ENCODE peak calls at places on chromosome 21, in ten cellular contexts. One of them, this sample, is unnamed.

GRCh38 chr21:27419153-27419552 is 452.3 kb upstream of the ADAMTS5 start:
- DNase-seq in HCT116: no peak
- DNase-seq in neural crest cell: no peak
- DNase-seq in CD8-positive, alpha-beta T cell: no peak
- DNase-seq in left ventricle myocardium inferior: no peak
- DNase-seq in body of pancreas: no peak
- DNase-seq in Calu3: no peak
- DNase-seq in uterus: no peak
- DNase-seq in cardiac muscle cell: no peak
- DNase-seq in lower leg skin: no peak
- DNase-seq in this sample: no peak

GRCh38 chr21:10273196-10273595 is 248.2 kb upstream of the TPTE start:
- DNase-seq in HCT116: no peak
- DNase-seq in neural crest cell: no peak
- DNase-seq in CD8-positive, alpha-beta T cell: no peak
- DNase-seq in left ventricle myocardium inferior: no peak
- DNase-seq in body of pancreas: no peak
- DNase-seq in Calu3: no peak
- DNase-seq in uterus: no peak
- DNase-seq in cardiac muscle cell: no peak
- DNase-seq in lower leg skin: no peak
- DNase-seq in this sample: no peak

GRCh38 chr21:36255650-36256047 is 64.3 kb upstream of the MORC3 start:
- DNase-seq in HCT116: no peak
- DNase-seq in neural crest cell: no peak
- DNase-seq in CD8-positive, alpha-beta T cell: no peak
- DNase-seq in left ventricle myocardium inferior: no peak
- DNase-seq in body of pancreas: no peak
- DNase-seq in Calu3: no peak
- DNase-seq in uterus: no peak
- DNase-seq in cardiac muscle cell: no peak
- DNase-seq in lower leg skin: no peak
- DNase-seq in this sample: no peak

GRCh38 chr21:27422435-27422834 is 455.5 kb upstream of the ADAMTS5 start:
- DNase-seq in HCT116: no peak
- DNase-seq in neural crest cell: no peak
- DNase-seq in CD8-positive, alpha-beta T cell: no peak
- DNase-seq in left ventricle myocardium inferior: no peak
- DNase-seq in body of pancreas: no peak
- DNase-seq in Calu3: no peak
- DNase-seq in uterus: no peak
- DNase-seq in cardiac muscle cell: no peak
- DNase-seq in lower leg skin: no peak
- DNase-seq in this sample: no peak

GRCh38 chr21:17231771-17232170 is 281.1 kb upstream of the CXADR start:
- DNase-seq in HCT116: no peak
- DNase-seq in neural crest cell: no peak
- DNase-seq in CD8-positive, alpha-beta T cell: no peak
- DNase-seq in left ventricle myocardium inferior: no peak
- DNase-seq in body of pancreas: no peak
- DNase-seq in Calu3: no peak
- DNase-seq in uterus: peak
- DNase-seq in cardiac muscle cell: no peak
- DNase-seq in lower leg skin: peak
- DNase-seq in this sample: no peak

GRCh38 chr21:38760017-38760761 is 45.5 kb upstream of the ETS2 start:
- DNase-seq in HCT116: no peak
- DNase-seq in neural crest cell: no peak
- DNase-seq in CD8-positive, alpha-beta T cell: no peak
- DNase-seq in left ventricle myocardium inferior: no peak
- DNase-seq in body of pancreas: no peak
- DNase-seq in Calu3: no peak
- DNase-seq in uterus: no peak
- DNase-seq in cardiac muscle cell: no peak
- DNase-seq in lower leg skin: no peak
- DNase-seq in this sample: no peak

GRCh38 chr21:37407719-37408455 is 41.3 kb downstream of the DYRK1A start:
- DNase-seq in HCT116: no peak
- DNase-seq in neural crest cell: no peak
- DNase-seq in CD8-positive, alpha-beta T cell: no peak
- DNase-seq in left ventricle myocardium inferior: no peak
- DNase-seq in body of pancreas: no peak
- DNase-seq in Calu3: no peak
- DNase-seq in uterus: no peak
- DNase-seq in cardiac muscle cell: no peak
- DNase-seq in lower leg skin: no peak
- DNase-seq in this sample: no peak

GRCh38 chr21:38699048-38699447 is 106.7 kb upstream of the ETS2 start:
- DNase-seq in HCT116: no peak
- DNase-seq in neural crest cell: no peak
- DNase-seq in CD8-positive, alpha-beta T cell: no peak
- DNase-seq in left ventricle myocardium inferior: no peak
- DNase-seq in body of pancreas: no peak
- DNase-seq in Calu3: no peak
- DNase-seq in uterus: no peak
- DNase-seq in cardiac muscle cell: no peak
- DNase-seq in lower leg skin: no peak
- DNase-seq in this sample: no peak

GRCh38 chr21:41360072-41360821 is 1.6 kb upstream of the MX2 start:
- DNase-seq in HCT116: no peak
- DNase-seq in neural crest cell: no peak
- DNase-seq in CD8-positive, alpha-beta T cell: no peak
- DNase-seq in left ventricle myocardium inferior: peak
- DNase-seq in body of pancreas: peak
- DNase-seq in Calu3: peak
- DNase-seq in uterus: peak
- DNase-seq in cardiac muscle cell: peak
- DNase-seq in lower leg skin: peak
- DNase-seq in this sample: no peak

GRCh38 chr21:41361053-41361785 is 608 bp upstream of the MX2 start:
- DNase-seq in HCT116: no peak
- DNase-seq in neural crest cell: no peak
- DNase-seq in CD8-positive, alpha-beta T cell: no peak
- DNase-seq in left ventricle myocardium inferior: no peak
- DNase-seq in body of pancreas: peak
- DNase-seq in Calu3: no peak
- DNase-seq in uterus: no peak
- DNase-seq in cardiac muscle cell: no peak
- DNase-seq in lower leg skin: no peak
- DNase-seq in this sample: no peak

GRCh38 chr21:41357546-41357945 is 4.3 kb upstream of the MX2 start:
- DNase-seq in HCT116: no peak
- DNase-seq in neural crest cell: no peak
- DNase-seq in CD8-positive, alpha-beta T cell: no peak
- DNase-seq in left ventricle myocardium inferior: no peak
- DNase-seq in body of pancreas: peak
- DNase-seq in Calu3: no peak
- DNase-seq in uterus: no peak
- DNase-seq in cardiac muscle cell: no peak
- DNase-seq in lower leg skin: no peak
- DNase-seq in this sample: no peak

GRCh38 chr21:41358193-41359166 is 3.3 kb upstream of the MX2 start:
- DNase-seq in HCT116: no peak
- DNase-seq in neural crest cell: no peak
- DNase-seq in CD8-positive, alpha-beta T cell: no peak
- DNase-seq in left ventricle myocardium inferior: no peak
- DNase-seq in body of pancreas: peak
- DNase-seq in Calu3: no peak
- DNase-seq in uterus: no peak
- DNase-seq in cardiac muscle cell: no peak
- DNase-seq in lower leg skin: no peak
- DNase-seq in this sample: no peak

GRCh38 chr21:41359289-41359688 is 2.5 kb upstream of the MX2 start:
- DNase-seq in HCT116: no peak
- DNase-seq in neural crest cell: peak
- DNase-seq in CD8-positive, alpha-beta T cell: no peak
- DNase-seq in left ventricle myocardium inferior: no peak
- DNase-seq in body of pancreas: peak
- DNase-seq in Calu3: no peak
- DNase-seq in uterus: no peak
- DNase-seq in cardiac muscle cell: no peak
- DNase-seq in lower leg skin: no peak
- DNase-seq in this sample: no peak
- TF ChIP-seq CTCF in HCT116: no peak
- TF ChIP-seq CTCF in neural crest cell: no peak
- TF ChIP-seq CTCF in CD8-positive, alpha-beta T cell: no peak
- TF ChIP-seq CTCF in left ventricle myocardium inferior: no peak
- TF ChIP-seq CTCF in body of pancreas: no peak
- TF ChIP-seq CTCF in Calu3: no peak
- TF ChIP-seq CTCF in uterus: no peak
- TF ChIP-seq CTCF in cardiac muscle cell: no peak
- TF ChIP-seq CTCF in lower leg skin: no peak
- TF ChIP-seq CTCF in this sample: peak

DNA sequence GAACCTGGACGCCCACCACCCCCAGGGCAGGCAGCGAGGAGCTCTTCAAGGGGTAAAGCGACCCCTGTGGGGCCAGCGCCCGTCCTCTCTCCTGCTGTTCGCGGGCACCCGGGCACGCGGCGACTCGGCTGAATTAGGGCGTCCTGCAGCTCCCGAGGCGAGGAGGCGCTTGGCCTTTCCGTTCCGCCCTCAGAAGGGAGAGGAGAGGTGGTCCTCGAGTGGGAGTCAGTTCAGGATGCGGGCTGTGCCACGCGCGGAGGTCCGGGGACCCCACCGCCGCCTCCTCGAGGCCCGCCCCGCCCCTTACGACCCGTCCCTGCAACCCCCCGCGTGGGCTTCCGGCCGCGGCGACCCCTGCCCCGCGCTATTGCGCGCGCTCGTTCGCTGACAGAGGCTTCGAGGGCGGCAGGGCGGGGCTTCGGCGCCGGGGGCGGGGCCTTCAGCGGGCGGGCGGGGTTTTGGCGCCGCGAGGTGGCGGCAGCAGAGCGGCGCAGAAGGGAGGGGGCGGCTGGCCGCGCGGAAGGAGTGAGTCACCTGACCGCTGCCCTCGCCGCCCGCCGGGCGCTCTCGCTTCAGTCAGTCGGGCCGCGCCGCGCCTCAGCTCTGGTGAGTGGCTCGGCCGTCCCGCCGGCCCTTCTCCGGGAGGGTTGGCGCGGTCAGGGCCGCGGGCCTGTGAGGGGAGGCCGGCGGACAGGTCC is at the start of gene BACH1:
- DNase-seq in HCT116: peak
- DNase-seq in neural crest cell: peak
- DNase-seq in CD8-positive, alpha-beta T cell: peak
- DNase-seq in left ventricle myocardium inferior: peak
- DNase-seq in body of pancreas: peak
- DNase-seq in Calu3: peak
- DNase-seq in uterus: peak
- DNase-seq in cardiac muscle cell: peak
- DNase-seq in lower leg skin: peak
- DNase-seq in this sample: peak
- TF ChIP-seq CTCF in HCT116: no peak
- TF ChIP-seq CTCF in neural crest cell: no peak
- TF ChIP-seq CTCF in CD8-positive, alpha-beta T cell: peak
- TF ChIP-seq CTCF in left ventricle myocardium inferior: peak
- TF ChIP-seq CTCF in body of pancreas: peak
- TF ChIP-seq CTCF in Calu3: no peak
- TF ChIP-seq CTCF in uterus: peak
- TF ChIP-seq CTCF in cardiac muscle cell: peak
- TF ChIP-seq CTCF in lower leg skin: no peak
- TF ChIP-seq CTCF in this sample: peak

GRCh38 chr21:41458559-41458958 is 32.5 kb downstream of the MX1 start:
- DNase-seq in HCT116: no peak
- DNase-seq in neural crest cell: no peak
- DNase-seq in CD8-positive, alpha-beta T cell: no peak
- DNase-seq in left ventricle myocardium inferior: no peak
- DNase-seq in body of pancreas: no peak
- DNase-seq in Calu3: no peak
- DNase-seq in uterus: no peak
- DNase-seq in cardiac muscle cell: no peak
- DNase-seq in lower leg skin: no peak
- DNase-seq in this sample: no peak

GRCh38 chr21:41459884-41460534 is 34.0 kb downstream of the MX1 start:
- DNase-seq in HCT116: no peak
- DNase-seq in neural crest cell: no peak
- DNase-seq in CD8-positive, alpha-beta T cell: no peak
- DNase-seq in left ventricle myocardium inferior: no peak
- DNase-seq in body of pancreas: no peak
- DNase-seq in Calu3: no peak
- DNase-seq in uterus: no peak
- DNase-seq in cardiac muscle cell: no peak
- DNase-seq in lower leg skin: no peak
- DNase-seq in this sample: no peak

GRCh38 chr21:41465176-41465781 is 39.2 kb downstream of the MX1 start:
- DNase-seq in HCT116: no peak
- DNase-seq in neural crest cell: no peak
- DNase-seq in CD8-positive, alpha-beta T cell: no peak
- DNase-seq in left ventricle myocardium inferior: no peak
- DNase-seq in body of pancreas: no peak
- DNase-seq in Calu3: no peak
- DNase-seq in uterus: no peak
- DNase-seq in cardiac muscle cell: no peak
- DNase-seq in lower leg skin: no peak
- DNase-seq in this sample: no peak

GRCh38 chr21:41458121-41458520 is 32.1 kb downstream of the MX1 start:
- DNase-seq in HCT116: no peak
- DNase-seq in neural crest cell: no peak
- DNase-seq in CD8-positive, alpha-beta T cell: no peak
- DNase-seq in left ventricle myocardium inferior: no peak
- DNase-seq in body of pancreas: no peak
- DNase-seq in Calu3: no peak
- DNase-seq in uterus: no peak
- DNase-seq in cardiac muscle cell: no peak
- DNase-seq in lower leg skin: no peak
- DNase-seq in this sample: no peak

GRCh38 chr21:41460578-41461527 is 34.8 kb downstream of the MX1 start:
- DNase-seq in HCT116: peak
- DNase-seq in neural crest cell: peak
- DNase-seq in CD8-positive, alpha-beta T cell: peak
- DNase-seq in left ventricle myocardium inferior: peak
- DNase-seq in body of pancreas: peak
- DNase-seq in Calu3: peak
- DNase-seq in uterus: peak
- DNase-seq in cardiac muscle cell: peak
- DNase-seq in lower leg skin: peak
- DNase-seq in this sample: peak
- TF ChIP-seq CTCF in HCT116: peak
- TF ChIP-seq CTCF in neural crest cell: peak
- TF ChIP-seq CTCF in CD8-positive, alpha-beta T cell: peak
- TF ChIP-seq CTCF in left ventricle myocardium inferior: peak
- TF ChIP-seq CTCF in body of pancreas: peak
- TF ChIP-seq CTCF in Calu3: peak
- TF ChIP-seq CTCF in uterus: peak
- TF ChIP-seq CTCF in cardiac muscle cell: peak
- TF ChIP-seq CTCF in lower leg skin: peak
- TF ChIP-seq CTCF in this sample: peak

GRCh38 chr21:42861311-42862122 is 17.8 kb downstream of the WDR4 start:
- DNase-seq in HCT116: no peak
- DNase-seq in neural crest cell: no peak
- DNase-seq in CD8-positive, alpha-beta T cell: no peak
- DNase-seq in left ventricle myocardium inferior: no peak
- DNase-seq in body of pancreas: no peak
- DNase-seq in Calu3: no peak
- DNase-seq in uterus: no peak
- DNase-seq in cardiac muscle cell: no peak
- DNase-seq in lower leg skin: no peak
- DNase-seq in this sample: no peak

GRCh38 chr21:42864286-42864685 is 15.1 kb downstream of the WDR4 start:
- DNase-seq in HCT116: no peak
- DNase-seq in neural crest cell: no peak
- DNase-seq in CD8-positive, alpha-beta T cell: no peak
- DNase-seq in left ventricle myocardium inferior: no peak
- DNase-seq in body of pancreas: no peak
- DNase-seq in Calu3: no peak
- DNase-seq in uterus: no peak
- DNase-seq in cardiac muscle cell: no peak
- DNase-seq in lower leg skin: no peak
- DNase-seq in this sample: no peak

GRCh38 chr21:42863504-42863870 is 15.9 kb downstream of the WDR4 start:
- DNase-seq in HCT116: no peak
- DNase-seq in neural crest cell: no peak
- DNase-seq in CD8-positive, alpha-beta T cell: no peak
- DNase-seq in left ventricle myocardium inferior: no peak
- DNase-seq in body of pancreas: no peak
- DNase-seq in Calu3: no peak
- DNase-seq in uterus: no peak
- DNase-seq in cardiac muscle cell: no peak
- DNase-seq in lower leg skin: no peak
- DNase-seq in this sample: no peak

GRCh38 chr21:42862123-42862475 is 17.2 kb downstream of the WDR4 start:
- DNase-seq in HCT116: no peak
- DNase-seq in neural crest cell: no peak
- DNase-seq in CD8-positive, alpha-beta T cell: no peak
- DNase-seq in left ventricle myocardium inferior: no peak
- DNase-seq in body of pancreas: no peak
- DNase-seq in Calu3: no peak
- DNase-seq in uterus: no peak
- DNase-seq in cardiac muscle cell: no peak
- DNase-seq in lower leg skin: no peak
- DNase-seq in this sample: no peak

GRCh38 chr21:42862774-42863503 is 16.4 kb downstream of the WDR4 start:
- DNase-seq in HCT116: no peak
- DNase-seq in neural crest cell: no peak
- DNase-seq in CD8-positive, alpha-beta T cell: no peak
- DNase-seq in left ventricle myocardium inferior: no peak
- DNase-seq in body of pancreas: no peak
- DNase-seq in Calu3: peak
- DNase-seq in uterus: no peak
- DNase-seq in cardiac muscle cell: no peak
- DNase-seq in lower leg skin: no peak
- DNase-seq in this sample: no peak
- TF ChIP-seq CTCF in HCT116: no peak
- TF ChIP-seq CTCF in neural crest cell: no peak
- TF ChIP-seq CTCF in CD8-positive, alpha-beta T cell: no peak
- TF ChIP-seq CTCF in left ventricle myocardium inferior: no peak
- TF ChIP-seq CTCF in body of pancreas: no peak
- TF ChIP-seq CTCF in Calu3: no peak
- TF ChIP-seq CTCF in uterus: no peak
- TF ChIP-seq CTCF in cardiac muscle cell: no peak
- TF ChIP-seq CTCF in lower leg skin: no peak
- TF ChIP-seq CTCF in this sample: peak